ENCODE peak calls at places on chromosomes 3 and 15, in six cellular contexts. One of them, this sample, is unnamed.

GRCh38 chr3:2937578-2937977 is 172.6 kb downstream of the IL5RA start:
- DNase-seq in T-helper 2 cell treated with Interferon-gamma antibody and Interleukin-4, amounts not matched to agents 5 μg/mL and 100 μg/mL, for 36 hours: no peak
- DNase-seq in astrocyte: no peak
- DNase-seq in CD8-positive, alpha-beta memory T cell: no peak
- DNase-seq in stimulated activated CD4-positive, alpha-beta T cell treated with anti-CD3 and anti-CD28 coated beads, TNF-alpha, amount 100 ng/mL, for 48 hours: no peak
- DNase-seq in GM13977: no peak
- DNase-seq in this sample: no peak

GRCh38 chr15:25775317-25775912 is 87.7 kb downstream of the ATP10A start:
- DNase-seq in T-helper 2 cell treated with Interferon-gamma antibody and Interleukin-4, amounts not matched to agents 5 μg/mL and 100 μg/mL, for 36 hours: no peak
- DNase-seq in astrocyte: peak
- DNase-seq in CD8-positive, alpha-beta memory T cell: no peak
- DNase-seq in stimulated activated CD4-positive, alpha-beta T cell treated with anti-CD3 and anti-CD28 coated beads, TNF-alpha, amount 100 ng/mL, for 48 hours: no peak
- DNase-seq in GM13977: no peak
- DNase-seq in this sample: no peak

GRCh38 chr15:58873267-58873666 is 60.2 kb downstream of the SLTM start:
- DNase-seq in T-helper 2 cell treated with Interferon-gamma antibody and Interleukin-4, amounts not matched to agents 5 μg/mL and 100 μg/mL, for 36 hours: no peak
- DNase-seq in astrocyte: peak
- DNase-seq in CD8-positive, alpha-beta memory T cell: no peak
- DNase-seq in stimulated activated CD4-positive, alpha-beta T cell treated with anti-CD3 and anti-CD28 coated beads, TNF-alpha, amount 100 ng/mL, for 48 hours: no peak
- DNase-seq in GM13977: no peak
- DNase-seq in this sample: no peak

GRCh38 chr3:127655641-127656040 is 17.1 kb upstream of the ABTB1 start:
- DNase-seq in T-helper 2 cell treated with Interferon-gamma antibody and Interleukin-4, amounts not matched to agents 5 μg/mL and 100 μg/mL, for 36 hours: no peak
- DNase-seq in astrocyte: peak
- DNase-seq in CD8-positive, alpha-beta memory T cell: no peak
- DNase-seq in stimulated activated CD4-positive, alpha-beta T cell treated with anti-CD3 and anti-CD28 coated beads, TNF-alpha, amount 100 ng/mL, for 48 hours: no peak
- DNase-seq in GM13977: no peak
- DNase-seq in this sample: no peak

GRCh38 chr15:88022711-88023110 is 233.8 kb downstream of the NTRK3 start:
- DNase-seq in T-helper 2 cell treated with Interferon-gamma antibody and Interleukin-4, amounts not matched to agents 5 μg/mL and 100 μg/mL, for 36 hours: no peak
- DNase-seq in astrocyte: peak
- DNase-seq in CD8-positive, alpha-beta memory T cell: no peak
- DNase-seq in stimulated activated CD4-positive, alpha-beta T cell treated with anti-CD3 and anti-CD28 coated beads, TNF-alpha, amount 100 ng/mL, for 48 hours: no peak
- DNase-seq in GM13977: no peak
- DNase-seq in this sample: peak

GRCh38 chr3:22431334-22431733 is 680.3 kb upstream of the ZNF385D start:
- DNase-seq in T-helper 2 cell treated with Interferon-gamma antibody and Interleukin-4, amounts not matched to agents 5 μg/mL and 100 μg/mL, for 36 hours: no peak
- DNase-seq in astrocyte: no peak
- DNase-seq in CD8-positive, alpha-beta memory T cell: no peak
- DNase-seq in stimulated activated CD4-positive, alpha-beta T cell treated with anti-CD3 and anti-CD28 coated beads, TNF-alpha, amount 100 ng/mL, for 48 hours: no peak
- DNase-seq in GM13977: no peak
- DNase-seq in this sample: no peak

GRCh38 chr15:90040618-90041017 is 39.5 kb downstream of the ZNF710 start:
- DNase-seq in T-helper 2 cell treated with Interferon-gamma antibody and Interleukin-4, amounts not matched to agents 5 μg/mL and 100 μg/mL, for 36 hours: no peak
- DNase-seq in astrocyte: no peak
- DNase-seq in CD8-positive, alpha-beta memory T cell: no peak
- DNase-seq in stimulated activated CD4-positive, alpha-beta T cell treated with anti-CD3 and anti-CD28 coated beads, TNF-alpha, amount 100 ng/mL, for 48 hours: no peak
- DNase-seq in GM13977: no peak
- DNase-seq in this sample: no peak

GRCh38 chr3:123383101-123384053 is 65.5 kb downstream of the ADCY5 start:
- DNase-seq in T-helper 2 cell treated with Interferon-gamma antibody and Interleukin-4, amounts not matched to agents 5 μg/mL and 100 μg/mL, for 36 hours: no peak
- DNase-seq in astrocyte: peak
- DNase-seq in CD8-positive, alpha-beta memory T cell: no peak
- DNase-seq in stimulated activated CD4-positive, alpha-beta T cell treated with anti-CD3 and anti-CD28 coated beads, TNF-alpha, amount 100 ng/mL, for 48 hours: no peak
- DNase-seq in GM13977: no peak
- DNase-seq in this sample: no peak

GRCh38 chr3:160935413-160936095 is 169.6 kb downstream of the B3GALNT1 start:
- DNase-seq in T-helper 2 cell treated with Interferon-gamma antibody and Interleukin-4, amounts not matched to agents 5 μg/mL and 100 μg/mL, for 36 hours: no peak
- DNase-seq in astrocyte: no peak
- DNase-seq in CD8-positive, alpha-beta memory T cell: no peak
- DNase-seq in stimulated activated CD4-positive, alpha-beta T cell treated with anti-CD3 and anti-CD28 coated beads, TNF-alpha, amount 100 ng/mL, for 48 hours: no peak
- DNase-seq in GM13977: no peak
- DNase-seq in this sample: no peak

GRCh38 chr3:139634236-139634635 is 43.5 kb downstream of the NMNAT3 start:
- DNase-seq in T-helper 2 cell treated with Interferon-gamma antibody and Interleukin-4, amounts not matched to agents 5 μg/mL and 100 μg/mL, for 36 hours: no peak
- DNase-seq in astrocyte: peak
- DNase-seq in CD8-positive, alpha-beta memory T cell: no peak
- DNase-seq in stimulated activated CD4-positive, alpha-beta T cell treated with anti-CD3 and anti-CD28 coated beads, TNF-alpha, amount 100 ng/mL, for 48 hours: no peak
- DNase-seq in GM13977: no peak
- DNase-seq in this sample: no peak

GRCh38 chr3:113485161-113485609 is 29.8 kb downstream of the SPICE1 start:
- DNase-seq in T-helper 2 cell treated with Interferon-gamma antibody and Interleukin-4, amounts not matched to agents 5 μg/mL and 100 μg/mL, for 36 hours: no peak
- DNase-seq in astrocyte: no peak
- DNase-seq in CD8-positive, alpha-beta memory T cell: peak
- DNase-seq in stimulated activated CD4-positive, alpha-beta T cell treated with anti-CD3 and anti-CD28 coated beads, TNF-alpha, amount 100 ng/mL, for 48 hours: no peak
- DNase-seq in GM13977: no peak
- DNase-seq in this sample: no peak

GRCh38 chr15:66780172-66780972 is 78.3 kb downstream of the SMAD6 start:
- DNase-seq in T-helper 2 cell treated with Interferon-gamma antibody and Interleukin-4, amounts not matched to agents 5 μg/mL and 100 μg/mL, for 36 hours: no peak
- DNase-seq in astrocyte: peak
- DNase-seq in CD8-positive, alpha-beta memory T cell: no peak
- DNase-seq in stimulated activated CD4-positive, alpha-beta T cell treated with anti-CD3 and anti-CD28 coated beads, TNF-alpha, amount 100 ng/mL, for 48 hours: no peak
- DNase-seq in GM13977: no peak
- DNase-seq in this sample: no peak

GRCh38 chr3:11509175-11510000 is 134.3 kb downstream of the VGLL4 start:
- DNase-seq in T-helper 2 cell treated with Interferon-gamma antibody and Interleukin-4, amounts not matched to agents 5 μg/mL and 100 μg/mL, for 36 hours: no peak
- DNase-seq in astrocyte: peak
- DNase-seq in CD8-positive, alpha-beta memory T cell: no peak
- DNase-seq in stimulated activated CD4-positive, alpha-beta T cell treated with anti-CD3 and anti-CD28 coated beads, TNF-alpha, amount 100 ng/mL, for 48 hours: no peak
- DNase-seq in GM13977: no peak
- DNase-seq in this sample: peak